ENCODE peak calls at places on chromosomes 5 and 9, in four cellular contexts. H is upper lobe of right lung, N is GM23248, W is ascending aorta. T is an unnamed sample. For H3K4me1 and H3K36me3, the result is how much of the 10 kb centered on the place peaks cover.

GRCh38 chr9:95552814-95553546 is 36.2 kb upstream of the PTCH1 start:
- DNase-seq in H (no peak), N (no peak), W (no peak), T (no peak)

GRCh38 chr5:59174248-59174844 is 591.5 kb downstream of the RAB3C start:
- DNase-seq in H (no peak), N (peak), W (no peak), T (peak)

GRCh38 chr5:149150457-149150856 is 9.2 kb downstream of the ABLIM3 start:
- DNase-seq in H (no peak), N (no peak), W (no peak), T (no peak)

GRCh38 chr5:126195410-126196100 is 227.7 kb upstream of the GRAMD2B start:
- DNase-seq in H (no peak), N (no peak), W (no peak), T (no peak)

GRCh38 chr5:110751902-110752762 is 13.3 kb downstream of the SLC25A46 start:
- DNase-seq in H (no peak), N (no peak), W (no peak), T (peak)

GRCh38 chr5:39843767-39844166 is 419.0 kb upstream of the DAB2 start:
- DNase-seq in H (no peak), N (no peak), W (no peak), T (no peak)

GRCh38 chr9:89419978-89420394 is 77.9 kb downstream of the SEMA4D start:
- DNase-seq in H (no peak), N (no peak), W (no peak), T (peak)

GRCh38 chr9:24582363-24583126 is 36.8 kb upstream of the IZUMO3 start:
- DNase-seq in H (no peak), N (no peak), W (no peak), T (no peak)

GRCh38 chr5:10525124-10525495 is 38.8 kb upstream of the ANKRD33B start:
- DNase-seq in H (no peak), N (no peak), W (no peak), T (no peak)
- H3K27ac ChIP-seq in H (no peak), N (peak), W (no peak), T (no peak)

GRCh38 chr5:65828022-65828421 is 98.4 kb upstream of the ERBIN start:
- DNase-seq in H (no peak), N (peak), W (no peak), T (no peak)
- H3K4me1 ChIP-seq in H (under half), N (half or more), W (under half), T (under half)

DNA sequence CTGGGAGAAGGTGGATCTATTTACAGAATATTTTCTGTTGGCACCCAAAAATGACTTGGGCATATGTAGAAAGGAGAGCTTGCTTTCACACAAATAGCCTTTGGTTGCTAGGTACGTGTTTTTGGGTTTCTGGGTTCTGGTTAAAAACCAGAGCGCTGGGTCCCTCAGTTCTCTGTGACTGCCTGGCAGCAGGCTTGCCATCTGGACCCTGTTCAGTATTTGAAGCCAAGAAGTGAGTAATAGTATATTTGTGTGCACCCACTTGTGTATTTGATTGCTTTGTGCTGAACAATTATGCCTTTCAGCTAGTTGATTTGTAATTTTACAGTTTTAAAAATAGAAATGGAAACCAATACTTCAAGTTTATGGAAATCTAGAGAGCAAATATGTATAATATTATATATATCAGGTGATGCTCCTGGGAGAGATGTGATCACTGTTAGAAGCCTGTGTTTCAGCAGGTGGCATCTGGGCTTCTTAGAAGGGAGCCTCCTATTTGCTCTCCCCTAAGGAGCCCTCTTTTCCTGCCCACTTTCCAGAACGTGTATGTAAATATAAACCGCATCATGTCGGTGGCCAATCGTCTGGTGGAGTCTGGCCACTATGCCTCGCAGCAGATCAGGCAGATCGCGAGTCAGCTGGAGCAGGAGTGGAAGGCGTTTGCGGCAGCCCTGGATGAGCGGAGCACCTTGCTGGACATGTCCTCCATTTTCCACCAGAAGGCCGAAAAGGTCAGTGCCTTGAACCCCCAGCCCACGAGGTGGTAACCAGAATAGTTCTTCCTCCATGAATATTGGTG is 153.6 kb downstream of the TRIO start:
- DNase-seq in H (no peak), N (peak), W (no peak), T (no peak)
- H3K36me3 ChIP-seq in H (half or more), N (half or more), W (under half), T (under half)

DNA sequence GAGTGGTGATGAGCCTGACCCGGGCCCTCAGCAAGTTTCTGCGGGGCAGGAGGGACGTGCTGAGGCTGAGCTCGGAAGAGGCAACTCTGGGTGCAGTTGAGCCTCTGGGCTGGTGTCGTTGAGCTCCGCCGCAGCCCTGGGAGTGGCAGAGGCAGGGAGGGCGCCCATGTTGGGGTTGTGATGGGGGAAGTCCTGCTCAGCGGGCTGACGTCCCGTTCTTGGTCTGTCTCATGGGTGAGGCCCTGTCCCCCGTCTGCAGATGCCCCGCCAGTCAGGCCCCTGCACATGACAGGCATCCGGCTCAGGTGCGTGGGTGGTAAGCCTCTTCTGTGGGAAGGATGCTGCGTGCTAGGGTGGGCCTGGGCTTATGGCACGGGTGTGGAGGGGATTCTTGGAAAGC is 64.3 kb downstream of the RXRA start:
- DNase-seq in H (no peak), N (no peak), W (no peak), T (no peak)
- H3K27ac ChIP-seq in H (peak), N (no peak), W (no peak), T (no peak)

DNA sequence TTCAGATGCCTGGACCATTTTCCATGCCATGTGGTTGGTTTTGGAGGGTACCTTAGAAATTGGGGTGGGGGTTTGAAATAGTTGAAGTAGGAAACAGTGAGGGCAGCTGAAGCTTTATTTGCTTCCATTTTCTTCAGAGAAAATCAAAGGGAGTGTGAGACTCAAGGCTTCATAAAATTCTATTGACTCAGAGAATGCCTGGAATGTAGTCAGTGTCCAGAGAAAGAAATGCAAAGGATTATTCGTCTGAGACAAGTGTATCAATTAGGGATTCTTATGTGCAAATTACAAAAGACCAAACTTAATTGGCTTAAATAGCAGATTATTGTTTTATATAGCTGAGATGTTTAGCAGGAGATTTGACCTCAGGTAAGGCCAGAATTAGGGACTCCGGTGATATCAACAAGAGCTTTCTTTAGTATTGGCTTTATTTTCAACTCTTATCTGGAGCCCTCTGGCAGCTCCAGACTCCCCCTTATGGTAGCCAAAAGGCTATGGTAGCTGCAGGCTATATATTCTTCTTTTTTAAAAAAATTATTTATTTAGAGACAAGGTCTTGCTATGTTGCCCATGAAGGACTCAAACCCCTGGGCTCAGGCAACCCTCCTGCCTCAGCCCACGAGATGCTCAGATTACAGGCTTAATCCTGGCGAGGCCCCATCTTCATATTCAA is 38.9 kb downstream of the PTTG1 start:
- DNase-seq in H (no peak), N (peak), W (no peak), T (no peak)
- H3K4me1 ChIP-seq in H (under half), N (under half), W (under half), T (under half)

DNA sequence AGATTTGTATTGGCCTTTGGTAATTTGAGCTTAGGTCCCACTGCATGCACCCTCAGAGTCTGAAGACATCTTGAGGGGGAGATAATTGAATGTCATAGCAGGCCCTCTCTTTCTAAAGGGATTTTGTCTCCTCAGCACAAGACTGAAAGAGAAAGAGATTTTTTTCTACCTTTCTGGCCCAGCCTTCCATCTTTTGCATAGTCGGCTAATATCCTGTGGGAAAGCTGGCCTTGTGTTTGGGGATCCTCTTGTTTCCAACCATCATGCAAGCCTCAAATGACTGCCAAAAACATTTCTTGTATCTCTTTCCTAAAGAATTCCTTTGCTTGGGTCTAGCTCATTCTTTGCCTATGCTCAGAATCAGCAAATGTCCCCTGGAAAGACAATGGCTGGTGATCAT is 42.0 kb upstream of the CDK5RAP2 start:
- DNase-seq in H (no peak), N (no peak), W (no peak), T (no peak)
- H3K36me3 ChIP-seq in H (under half), N (under half), W (under half), T (under half)

DNA sequence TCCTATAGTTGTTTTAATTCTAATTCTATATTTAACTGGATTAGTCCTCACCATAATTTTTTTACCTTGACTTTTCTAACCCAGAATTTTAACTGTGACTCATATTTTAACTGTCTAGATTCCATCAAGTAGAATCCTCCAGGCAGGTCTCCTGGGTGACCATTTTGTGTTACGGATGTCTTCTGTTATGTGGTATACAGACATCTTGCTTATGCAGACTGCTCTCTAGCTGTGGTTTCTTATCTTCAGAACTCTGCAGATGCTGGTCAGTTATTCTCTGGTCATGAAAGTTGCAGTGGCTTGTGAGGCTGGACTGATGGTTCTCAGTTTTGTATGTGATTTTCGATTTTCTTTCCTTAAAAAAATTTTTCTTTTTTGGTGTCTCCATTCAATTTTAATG is 139.4 kb downstream of the ATG10 start:
- DNase-seq in H (no peak), N (no peak), W (no peak), T (no peak)
- H3K27ac ChIP-seq in H (no peak), N (no peak), W (no peak), T (no peak)

GRCh38 chr9:72898360-72898759 is 54.5 kb downstream of the ALDH1A1 start:
- DNase-seq in H (no peak), N (no peak), W (no peak), T (no peak)
- H3K4me1 ChIP-seq in H (under half), N (under half), W (under half), T (under half)

GRCh38 chr9:71694332-71694731 is 74.0 kb downstream of the CEMIP2 start:
- DNase-seq in H (no peak), N (no peak), W (no peak), T (no peak)

GRCh38 chr9:71693607-71694006 is 74.7 kb downstream of the CEMIP2 start:
- DNase-seq in H (no peak), N (no peak), W (no peak), T (no peak)

GRCh38 chr9:71703172-71703872 is 65.0 kb downstream of the CEMIP2 start:
- DNase-seq in H (no peak), N (peak), W (no peak), T (no peak)

GRCh38 chr9:71692337-71692736 is 76.0 kb downstream of the CEMIP2 start:
- DNase-seq in H (no peak), N (peak), W (no peak), T (no peak)

GRCh38 chr9:71697882-71698281 is 70.4 kb downstream of the CEMIP2 start:
- DNase-seq in H (no peak), N (no peak), W (no peak), T (no peak)
- H3K36me3 ChIP-seq in H (half or more), N (half or more), W (under half), T (under half)

DNA sequence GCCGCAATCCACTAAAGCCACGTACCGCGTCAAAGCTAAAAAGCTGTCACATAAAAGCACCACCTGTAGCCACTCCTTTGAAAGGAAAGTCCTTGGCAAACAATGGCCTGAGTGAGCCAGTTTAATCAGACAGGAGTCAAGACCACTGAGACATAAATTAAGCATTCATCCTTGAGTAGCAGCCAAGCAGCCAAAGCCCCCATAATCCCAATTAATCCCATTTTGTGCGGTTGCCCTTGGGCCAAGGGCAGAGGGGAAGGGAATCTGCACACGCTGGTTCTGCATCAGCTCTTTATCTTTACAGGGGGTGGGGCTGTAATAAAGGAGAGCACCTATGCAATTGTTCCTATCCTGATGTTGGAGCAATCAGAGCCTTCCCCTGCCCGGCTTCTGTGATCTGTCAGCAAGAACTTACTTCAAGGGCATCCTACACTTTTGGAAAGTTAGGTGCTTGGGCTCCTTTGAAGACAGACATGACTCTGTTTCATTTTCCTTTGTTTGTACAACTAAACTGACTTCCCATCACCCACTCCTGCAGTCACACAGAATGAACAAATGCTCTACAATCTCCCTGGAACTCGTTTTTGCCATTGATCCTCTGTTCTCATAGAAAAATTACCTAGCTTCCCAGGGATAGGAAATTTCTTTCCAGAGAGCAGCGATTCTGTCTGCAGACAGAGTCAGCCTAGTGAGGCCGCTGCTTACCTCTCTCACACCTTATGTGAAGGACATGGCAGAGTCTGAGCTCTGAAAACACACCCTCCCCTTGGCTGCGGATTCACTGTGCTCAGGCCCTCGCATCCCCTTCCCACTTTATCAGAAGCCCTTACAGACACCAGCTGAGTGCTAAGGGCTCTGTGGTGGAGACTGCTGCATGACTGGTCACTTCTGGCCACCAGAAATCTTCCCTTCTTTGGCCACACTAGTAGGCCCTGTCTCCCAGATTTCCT is 116.2 kb upstream of the TBCA start:
- DNase-seq in H (no peak), N (no peak), W (no peak), T (no peak)
- H3K27ac ChIP-seq in H (no peak), N (peak), W (no peak), T (no peak)